ENCODE peak calls at places on chromosomes 6 and 20, in six cellular contexts. L, O, E, K, Z and C are unnamed samples.

GRCh38 chr20:7161690-7162089 is 394.2 kb downstream of the BMP2 start:
- DNase-seq in K (no peak), O (no peak), Z (peak; percentile 3), E (no peak), L (peak; percentile 22), C (no peak)

GRCh38 chr20:48986899-48987298 is 59.2 kb upstream of the CSE1L start:
- DNase-seq in O (no peak), L (no peak), E (no peak), Z (no peak), K (no peak), C (no peak)

GRCh38 chr6:20572940-20573339 is 38.7 kb downstream of the CDKAL1 start:
- DNase-seq in Z (no peak), E (no peak), K (no peak), O (no peak), L (no peak), C (no peak)

GRCh38 chr6:133587841-133588240 is 301.1 kb upstream of the TCF21 start:
- DNase-seq in E (no peak), K (no peak), Z (no peak), O (no peak), L (no peak), C (no peak)

GRCh38 chr6:43012364-43012763 is 1.4 kb downstream of the MEA1 start:
- DNase-seq in L (no peak), E (no peak), K (no peak), O (no peak), Z (no peak), C (no peak)

GRCh38 chr20:11159728-11160127 is 485.9 kb upstream of the JAG1 start:
- DNase-seq in E (no peak), K (no peak), Z (peak; percentile 7), L (no peak), O (no peak), C (no peak)

GRCh38 chr20:40265872-40266533 is 423.0 kb downstream of the MAFB start:
- DNase-seq in K (no peak), E (no peak), Z (peak; percentile 59), L (no peak), O (no peak), C (no peak)

GRCh38 chr6:5782783-5783567 is 223.8 kb downstream of the NRN1 start:
- DNase-seq in L (no peak), Z (peak; percentile 98), E (peak; percentile 75), K (no peak), O (no peak), C (no peak)

GRCh38 chr20:44959082-44959895 is 908 bp downstream of the TOMM34 start:
- DNase-seq in O (peak; percentile 47), Z (no peak), K (no peak), E (no peak), L (no peak), C (peak; percentile 40)

GRCh38 chr6:166463363-166464067 is 80.8 kb upstream of the MPC1 start:
- DNase-seq in O (no peak), Z (no peak), L (no peak), K (no peak), E (no peak), C (no peak)

GRCh38 chr6:17600527-17601388 is 656 bp downstream of the FAM8A1 start:
- DNase-seq in Z (peak; percentile 45), K (peak; percentile 64), L (peak; percentile 66), E (peak; percentile 61), O (no peak), C (peak; percentile 58)

GRCh38 chr6:159105716-159106115 is 60.9 kb upstream of the TAGAP start:
- DNase-seq in E (no peak), O (no peak), K (no peak), L (no peak), Z (no peak), C (no peak)

GRCh38 chr20:44938637-44939036 is 21.6 kb downstream of the TOMM34 start:
- DNase-seq in E (no peak), L (no peak), Z (no peak), K (no peak), O (no peak), C (no peak)

GRCh38 chr20:45924391-45925261 is 9.9 kb upstream of the PCIF1 start:
- DNase-seq in O (peak; percentile 100), K (no peak), Z (peak; percentile 59), L (no peak), E (no peak), C (no peak)

GRCh38 chr20:46683939-46684750 is 5.1 kb downstream of the TP53RK start:
- DNase-seq in K (peak; percentile 83), E (peak; percentile 41), O (peak; percentile 59), Z (peak; percentile 18), L (no peak), C (no peak)

GRCh38 chr6:166624275-166624674 is 2.8 kb downstream of the RPS6KA2 start:
- DNase-seq in K (no peak), E (no peak), Z (no peak), L (no peak), O (no peak), C (peak; percentile 88)

GRCh38 chr20:11976966-11977365 is 59.3 kb downstream of the BTBD3 start:
- DNase-seq in L (no peak), O (no peak), K (no peak), E (no peak), Z (no peak), C (no peak)

GRCh38 chr6:141552031-141552430 is 580.7 kb upstream of the GJE1 start:
- DNase-seq in L (no peak), Z (no peak), E (no peak), O (no peak), K (no peak), C (no peak)

GRCh38 chr20:24871429-24872213 is 77.4 kb upstream of the CST7 start:
- DNase-seq in O (no peak), Z (no peak), K (no peak), E (no peak), L (no peak), C (no peak)

GRCh38 chr20:22584630-22584921 is 204 bp upstream of the FOXA2 start:
- DNase-seq in O (no peak), L (peak; percentile 85), E (no peak), Z (peak; percentile 47), K (peak; percentile 83), C (peak; percentile 89)

GRCh38 chr20:22583773-22584629 is at the start of gene FOXA2:
- DNase-seq in O (peak; percentile 46), L (peak; percentile 81), E (no peak), K (peak; percentile 75), Z (peak; percentile 37), C (peak; percentile 83)

GRCh38 chr20:22585786-22586493 is 1.6 kb upstream of the FOXA2 start:
- DNase-seq in L (no peak), K (no peak), Z (no peak), O (no peak), E (no peak), C (no peak)

GRCh38 chr20:22584922-22585785 is 782 bp upstream of the FOXA2 start:
- DNase-seq in E (no peak), L (peak; percentile 47), K (peak; percentile 55), Z (peak; percentile 29), O (no peak), C (peak; percentile 41)

GRCh38 chr20:22586645-22587310 is 2.4 kb upstream of the FOXA2 start:
- DNase-seq in L (peak; percentile 78), Z (peak; percentile 43), O (no peak), K (peak; percentile 77), E (no peak), C (peak; percentile 74)
- H3K27me3 ChIP-seq in L (no peaks in the 10 kb centered on the region), Z (peaks cover 36% of the 10 kb centered on the region), O (peaks cover 100% of the 10 kb centered on the region), K (peaks cover 64% of the 10 kb centered on the region), E (peaks cover 98% of the 10 kb centered on the region), C (peaks cover 18% of the 10 kb centered on the region)

GRCh38 chr6:138300469-138300868 is 77.2 kb upstream of the SMIM28 start:
- DNase-seq in E (no peak), L (no peak), O (no peak), Z (no peak), K (no peak), C (no peak)
- H3K27me3 ChIP-seq in E (no peaks in the 10 kb centered on the region), L (no peaks in the 10 kb centered on the region), O (no peaks in the 10 kb centered on the region), Z (no peaks in the 10 kb centered on the region), K (no peaks in the 10 kb centered on the region), C (no peaks in the 10 kb centered on the region)

GRCh38 chr20:36097751-36098151 is 56.8 kb upstream of the EPB41L1 start:
- DNase-seq in L (no peak), O (no peak), E (no peak), Z (no peak), K (peak; percentile 90), C (no peak)

GRCh38 chr20:36098364-36098763 is 56.2 kb upstream of the EPB41L1 start:
- DNase-seq in Z (no peak), O (peak; percentile 31), E (no peak), L (no peak), K (no peak), C (peak; percentile 60)

GRCh38 chr20:36097331-36097730 is 57.2 kb upstream of the EPB41L1 start:
- DNase-seq in K (no peak), O (no peak), E (no peak), Z (peak; percentile 66), L (no peak), C (no peak)

GRCh38 chr20:36101201-36101600 is 53.3 kb upstream of the EPB41L1 start:
- DNase-seq in Z (no peak), O (no peak), K (no peak), E (no peak), L (no peak), C (no peak)

GRCh38 chr20:36099106-36099505 is 55.4 kb upstream of the EPB41L1 start:
- DNase-seq in K (no peak), Z (no peak), O (no peak), E (no peak), L (no peak), C (no peak)
- H3K27me3 ChIP-seq in K (peaks cover 56% of the 10 kb centered on the region), Z (no peaks in the 10 kb centered on the region), O (peaks cover 2% of the 10 kb centered on the region), E (no peaks in the 10 kb centered on the region), L (no peaks in the 10 kb centered on the region), C (no peaks in the 10 kb centered on the region)

DNA sequence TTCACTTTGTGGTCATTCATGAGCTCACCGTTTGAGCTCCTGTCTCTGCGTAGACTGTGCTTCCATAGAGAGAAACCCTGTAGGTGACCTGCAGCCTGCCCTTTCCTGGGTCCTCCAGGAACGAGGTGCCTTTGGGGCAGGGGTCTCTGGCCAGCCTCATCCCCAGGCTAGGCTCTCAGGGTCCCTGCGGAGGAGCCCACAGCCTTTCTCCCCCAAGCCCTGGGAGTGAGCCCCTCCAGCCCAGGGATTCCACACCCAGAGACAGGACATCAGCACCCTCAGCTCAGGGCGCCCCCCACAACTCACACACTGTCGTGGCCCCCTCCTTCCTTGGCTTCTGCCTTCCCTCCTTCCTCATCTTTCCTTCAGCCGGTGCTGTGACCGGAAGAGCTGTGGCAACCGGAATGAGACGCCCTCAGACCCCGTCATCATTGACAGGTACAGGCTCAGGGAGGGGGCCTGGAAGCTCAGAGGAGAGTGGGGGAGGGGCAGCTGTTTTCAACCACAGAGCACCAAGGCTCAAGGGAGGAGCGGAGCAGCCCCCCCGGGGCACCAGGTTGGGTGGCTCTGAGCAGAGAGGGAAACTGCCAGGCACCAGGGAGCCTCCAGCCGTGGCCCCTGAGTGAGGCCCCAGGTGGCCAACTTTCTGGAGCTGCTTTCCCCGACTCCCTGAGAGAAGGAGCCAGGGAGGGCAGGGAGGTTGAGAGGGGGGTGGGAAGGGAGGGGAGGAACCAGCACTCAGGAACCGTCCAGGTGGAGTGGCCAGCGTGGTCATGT is 16.8 kb downstream of the EBF4 start:
- DNase-seq in O (no peak), E (no peak), L (no peak), K (peak; percentile 30), Z (no peak), C (peak; percentile 33)
- H3K27me3 ChIP-seq in O (peaks cover 68% of the 10 kb centered on the region), E (peaks cover 8% of the 10 kb centered on the region), L (no peaks in the 10 kb centered on the region), K (peaks cover 3% of the 10 kb centered on the region), Z (no peaks in the 10 kb centered on the region), C (no peaks in the 10 kb centered on the region)

DNA sequence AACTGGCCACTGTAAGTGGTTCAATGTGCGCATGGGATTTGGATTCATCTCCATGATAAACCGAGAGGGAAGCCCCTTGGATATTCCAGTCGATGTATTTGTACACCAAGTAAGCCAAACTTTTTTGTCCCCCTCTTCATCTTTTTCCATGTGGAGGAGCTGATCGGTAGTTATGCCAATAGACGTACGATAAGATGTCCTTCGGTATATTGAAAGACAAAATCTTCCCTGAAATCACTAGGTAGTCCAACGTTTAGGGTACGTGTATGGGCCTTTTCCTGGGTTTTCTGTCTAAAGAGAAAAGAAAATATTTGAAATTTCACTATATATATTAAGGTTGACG is 1.2 kb downstream of the LIN28B start:
- DNase-seq in E (no peak), Z (no peak), K (no peak), O (no peak), L (no peak), C (no peak)
- H3K27me3 ChIP-seq in E (peaks cover 85% of the 10 kb centered on the region), Z (peaks cover 22% of the 10 kb centered on the region), K (no peaks in the 10 kb centered on the region), O (peaks cover 74% of the 10 kb centered on the region), L (peaks cover 5% of the 10 kb centered on the region), C (no peaks in the 10 kb centered on the region)